ENCODE peak calls at places on chromosomes 6 and 20, in nine cellular contexts. Q, S, I, U, R, N, J, H and E are unnamed samples.

GRCh38 chr6:113630738-113631535 is 226.2 kb upstream of the MARCKS start:
- DNase-seq in S (no peak), H (no peak), N (no peak), J (no peak), U (no peak), R (peak; percentile 82), Q (no peak), I (no peak), E (peak; percentile 42)

GRCh38 chr6:17768881-17769280 is 62.2 kb upstream of the NUP153 start:
- DNase-seq in U (no peak), R (peak; percentile 8), I (no peak), Q (no peak), J (no peak), N (no peak), S (no peak), H (no peak), E (no peak)

GRCh38 chr20:36929691-36930090 is 21.8 kb downstream of the SAMHD1 start:
- DNase-seq in Q (no peak), N (no peak), H (no peak), J (no peak), S (no peak), I (no peak), R (no peak), U (peak; percentile 36), E (no peak)

GRCh38 chr20:19880256-19881079 is 122.4 kb downstream of the RIN2 start:
- DNase-seq in U (no peak), I (no peak), N (no peak), H (no peak), R (peak; percentile 72), J (no peak), Q (no peak), S (no peak), E (peak; percentile 52)

GRCh38 chr6:157268835-157269234 is 54.5 kb downstream of the TMEM242 start:
- DNase-seq in U (peak; percentile 72), N (peak; percentile 14), J (no peak), H (no peak), S (peak; percentile 54), Q (no peak), R (peak; percentile 48), I (no peak), E (no peak)

GRCh38 chr6:133503330-133503729 is 262.2 kb downstream of the EYA4 start:
- DNase-seq in Q (no peak), N (no peak), U (no peak), S (no peak), J (no peak), R (peak; percentile 21), H (no peak), I (no peak), E (no peak)

GRCh38 chr6:141467881-141468280 is 664.8 kb upstream of the GJE1 start:
- DNase-seq in U (no peak), R (peak; percentile 52), Q (no peak), H (no peak), I (no peak), N (no peak), J (no peak), S (no peak), E (no peak)

GRCh38 chr6:148593813-148594170 is 153.0 kb upstream of the UST start:
- DNase-seq in S (no peak), R (peak; percentile 29), H (no peak), U (no peak), N (no peak), J (no peak), Q (no peak), I (no peak), E (no peak)

GRCh38 chr6:130885392-130886192 is 58.4 kb downstream of the SMLR1 start:
- DNase-seq in H (peak; percentile 3), Q (peak; percentile 56), I (peak; percentile 75), U (no peak), N (no peak), S (peak; percentile 71), J (peak; percentile 72), R (peak; percentile 71), E (peak; percentile 87)

GRCh38 chr6:121851056-121851455 is 415.6 kb downstream of the GJA1 start:
- DNase-seq in I (no peak), N (no peak), R (peak; percentile 35), J (no peak), H (no peak), Q (no peak), U (no peak), S (no peak), E (peak; percentile 56)